ENCODE peak calls at places on chromosome 1, in seven cellular contexts. A is heart right ventricle; C is fibroblast of lung; J is activated T-cell treated with anti-CD3 and anti-CD28 coated beads, Interleukin-2, amount 50 U/mL, for 72 hours; O is transverse colon; W is amniotic stem cell; B is germinal center. P is an unnamed sample.

GRCh38 chr1:39141925-39142324 is 62.6 kb upstream of the MACF1 start:
- DNase-seq in A (no peak), C (peak), J (no peak), O (no peak), W (no peak), B (no peak), P (no peak)

GRCh38 chr1:102726417-102726816 is 381.9 kb downstream of the COL11A1 start:
- DNase-seq in A (no peak), C (no peak), J (no peak), O (no peak), W (no peak), B (no peak), P (no peak)

GRCh38 chr1:157992031-157992568 is 1.3 kb upstream of the KIRREL1 start:
- DNase-seq in A (peak), C (peak), J (peak), O (peak), W (peak), B (peak), P (peak)

GRCh38 chr1:84883286-84883685 is 9.7 kb downstream of the LPAR3 start:
- DNase-seq in A (no peak), C (no peak), J (no peak), O (no peak), W (no peak), B (no peak), P (no peak)

GRCh38 chr1:33072707-33073106 is 8.2 kb upstream of the AZIN2 start:
- DNase-seq in A (peak), C (peak), J (no peak), O (no peak), W (no peak), B (no peak), P (no peak)

GRCh38 chr1:222090103-222090502 is 348.2 kb upstream of the DUSP10 start:
- DNase-seq in A (no peak), C (peak), J (no peak), O (no peak), W (no peak), B (no peak), P (no peak)

GRCh38 chr1:201461193-201461657 is 7.8 kb downstream of the PHLDA3 start:
- DNase-seq in A (no peak), C (peak), J (no peak), O (peak), W (peak), B (no peak), P (no peak)

GRCh38 chr1:6912507-6912906 is 127.3 kb downstream of the CAMTA1 start:
- DNase-seq in A (no peak), C (no peak), J (no peak), O (no peak), W (no peak), B (no peak), P (no peak)

GRCh38 chr1:211501671-211502413 is 9.9 kb upstream of the RD3 start:
- DNase-seq in A (no peak), C (no peak), J (no peak), O (no peak), W (no peak), B (no peak), P (no peak)